ENCODE peak calls at places on chromosomes 3 and 15, in six cellular contexts. One of them, this sample, is unnamed.
A peak's percentile ranks its signal among the peaks of the same experiment; 100 is the strongest.

GRCh38 chr15:61880079-61880478 is 180.2 kb downstream of the VPS13C start:
- DNase-seq in activated naive CD8-positive, alpha-beta T cell treated with anti-CD3 and anti-CD28 coated beads, Interleukin-2, amount 50 U/mL, for 24 hours: no peak
- DNase-seq in retina: no peak
- DNase-seq in non-pigmented ciliary epithelial cell: no peak
- DNase-seq in T-helper 2 cell: no peak
- DNase-seq in activated CD8-positive, alpha-beta memory T cell treated with anti-CD3 and anti-CD28 coated beads for 1 hour: no peak
- DNase-seq in this sample: no peak

GRCh38 chr15:64681424-64682024 is 93.9 kb downstream of the RBPMS2 start:
- DNase-seq in activated CD8-positive, alpha-beta memory T cell treated with anti-CD3 and anti-CD28 coated beads for 1 hour: no peak
- DNase-seq in T-helper 2 cell: no peak
- DNase-seq in retina: peak; percentile 70
- DNase-seq in non-pigmented ciliary epithelial cell: peak; percentile 17
- DNase-seq in activated naive CD8-positive, alpha-beta T cell treated with anti-CD3 and anti-CD28 coated beads, Interleukin-2, amount 50 U/mL, for 24 hours: no peak
- DNase-seq in this sample: no peak

GRCh38 chr15:64232400-64232799 is 69.6 kb upstream of the PPIB start:
- DNase-seq in activated naive CD8-positive, alpha-beta T cell treated with anti-CD3 and anti-CD28 coated beads, Interleukin-2, amount 50 U/mL, for 24 hours: no peak
- DNase-seq in T-helper 2 cell: no peak
- DNase-seq in retina: no peak
- DNase-seq in activated CD8-positive, alpha-beta memory T cell treated with anti-CD3 and anti-CD28 coated beads for 1 hour: no peak
- DNase-seq in non-pigmented ciliary epithelial cell: peak; percentile 60
- DNase-seq in this sample: no peak

GRCh38 chr3:184694694-184695093 is 17.2 kb downstream of the MAGEF1 start:
- DNase-seq in retina: no peak
- DNase-seq in activated CD8-positive, alpha-beta memory T cell treated with anti-CD3 and anti-CD28 coated beads for 1 hour: no peak
- DNase-seq in non-pigmented ciliary epithelial cell: no peak
- DNase-seq in activated naive CD8-positive, alpha-beta T cell treated with anti-CD3 and anti-CD28 coated beads, Interleukin-2, amount 50 U/mL, for 24 hours: no peak
- DNase-seq in T-helper 2 cell: no peak
- DNase-seq in this sample: no peak

GRCh38 chr3:134803652-134804051 is 8.6 kb downstream of the EPHB1 start:
- DNase-seq in activated CD8-positive, alpha-beta memory T cell treated with anti-CD3 and anti-CD28 coated beads for 1 hour: no peak
- DNase-seq in retina: no peak
- DNase-seq in activated naive CD8-positive, alpha-beta T cell treated with anti-CD3 and anti-CD28 coated beads, Interleukin-2, amount 50 U/mL, for 24 hours: no peak
- DNase-seq in T-helper 2 cell: no peak
- DNase-seq in non-pigmented ciliary epithelial cell: no peak
- DNase-seq in this sample: no peak

GRCh38 chr3:137509354-137510045 is 254.6 kb upstream of the SOX14 start:
- DNase-seq in activated CD8-positive, alpha-beta memory T cell treated with anti-CD3 and anti-CD28 coated beads for 1 hour: no peak
- DNase-seq in T-helper 2 cell: no peak
- DNase-seq in activated naive CD8-positive, alpha-beta T cell treated with anti-CD3 and anti-CD28 coated beads, Interleukin-2, amount 50 U/mL, for 24 hours: no peak
- DNase-seq in non-pigmented ciliary epithelial cell: no peak
- DNase-seq in retina: peak; percentile 74
- DNase-seq in this sample: no peak

GRCh38 chr15:77821188-77821958 is 188.7 kb upstream of the LINGO1 start:
- DNase-seq in non-pigmented ciliary epithelial cell: no peak
- DNase-seq in retina: peak; percentile 88
- DNase-seq in T-helper 2 cell: no peak
- DNase-seq in activated CD8-positive, alpha-beta memory T cell treated with anti-CD3 and anti-CD28 coated beads for 1 hour: no peak
- DNase-seq in activated naive CD8-positive, alpha-beta T cell treated with anti-CD3 and anti-CD28 coated beads, Interleukin-2, amount 50 U/mL, for 24 hours: peak; percentile 58
- DNase-seq in this sample: peak; percentile 75

GRCh38 chr3:23713641-23714040 is 92.1 kb upstream of the UBE2E1 start:
- DNase-seq in non-pigmented ciliary epithelial cell: no peak
- DNase-seq in activated CD8-positive, alpha-beta memory T cell treated with anti-CD3 and anti-CD28 coated beads for 1 hour: no peak
- DNase-seq in activated naive CD8-positive, alpha-beta T cell treated with anti-CD3 and anti-CD28 coated beads, Interleukin-2, amount 50 U/mL, for 24 hours: no peak
- DNase-seq in retina: no peak
- DNase-seq in T-helper 2 cell: no peak
- DNase-seq in this sample: no peak

GRCh38 chr3:45343947-45344346 is 44.4 kb upstream of the LARS2 start:
- DNase-seq in retina: no peak
- DNase-seq in T-helper 2 cell: no peak
- DNase-seq in non-pigmented ciliary epithelial cell: no peak
- DNase-seq in activated CD8-positive, alpha-beta memory T cell treated with anti-CD3 and anti-CD28 coated beads for 1 hour: no peak
- DNase-seq in activated naive CD8-positive, alpha-beta T cell treated with anti-CD3 and anti-CD28 coated beads, Interleukin-2, amount 50 U/mL, for 24 hours: no peak
- DNase-seq in this sample: no peak

GRCh38 chr3:43423142-43423541 is 136.8 kb downstream of the SNRK start:
- DNase-seq in non-pigmented ciliary epithelial cell: no peak
- DNase-seq in retina: no peak
- DNase-seq in activated naive CD8-positive, alpha-beta T cell treated with anti-CD3 and anti-CD28 coated beads, Interleukin-2, amount 50 U/mL, for 24 hours: no peak
- DNase-seq in T-helper 2 cell: no peak
- DNase-seq in activated CD8-positive, alpha-beta memory T cell treated with anti-CD3 and anti-CD28 coated beads for 1 hour: no peak
- DNase-seq in this sample: no peak

GRCh38 chr3:69161587-69162196 is 39.3 kb upstream of the LMOD3 start:
- DNase-seq in activated CD8-positive, alpha-beta memory T cell treated with anti-CD3 and anti-CD28 coated beads for 1 hour: no peak
- DNase-seq in activated naive CD8-positive, alpha-beta T cell treated with anti-CD3 and anti-CD28 coated beads, Interleukin-2, amount 50 U/mL, for 24 hours: peak; percentile 23
- DNase-seq in non-pigmented ciliary epithelial cell: no peak
- DNase-seq in T-helper 2 cell: peak; percentile 19
- DNase-seq in retina: peak; percentile 55
- DNase-seq in this sample: no peak

GRCh38 chr3:134597390-134597975 is 53.3 kb downstream of the KY start:
- DNase-seq in non-pigmented ciliary epithelial cell: no peak
- DNase-seq in activated CD8-positive, alpha-beta memory T cell treated with anti-CD3 and anti-CD28 coated beads for 1 hour: no peak
- DNase-seq in retina: no peak
- DNase-seq in activated naive CD8-positive, alpha-beta T cell treated with anti-CD3 and anti-CD28 coated beads, Interleukin-2, amount 50 U/mL, for 24 hours: no peak
- DNase-seq in T-helper 2 cell: no peak
- DNase-seq in this sample: no peak

This sample was measured in caudate nucleus.